ENCODE peak calls at places on chromosome 21, in ten cellular contexts. Y, D, F, K, O, J, C, R, L and M are unnamed samples. For H3K9me3, the result is how much of the 10 kb centered on the place peaks cover.

GRCh38 chr21:14737922-14738321 is 191.8 kb upstream of the SAMSN1 start:
- DNase-seq in R (peak), L (no peak), K (peak), J (peak), C (peak), O (peak), Y (peak), F (peak), D (peak), M (no peak)

GRCh38 chr21:41901099-41901498 is 22.0 kb upstream of the PRDM15 start:
- DNase-seq in F (no peak), O (no peak), L (no peak), R (no peak), J (no peak), C (no peak), D (no peak), K (no peak), Y (no peak), M (no peak)

GRCh38 chr21:34795152-34796141 is 126.7 kb downstream of the CLIC6 start:
- DNase-seq in K (no peak), C (no peak), Y (peak), L (no peak), D (peak), O (peak), F (peak), J (peak), R (no peak), M (no peak)

GRCh38 chr21:34626131-34626530 is 11.2 kb upstream of the RCAN1 start:
- DNase-seq in J (no peak), D (no peak), L (no peak), C (no peak), F (no peak), K (no peak), R (no peak), O (no peak), Y (no peak), M (no peak)

GRCh38 chr21:33898546-33898945 is 17.1 kb downstream of the ATP5PO start:
- DNase-seq in K (no peak), D (no peak), L (no peak), O (no peak), R (no peak), F (no peak), C (no peak), J (no peak), Y (peak), M (no peak)

GRCh38 chr21:26007911-26008579 is 162.5 kb downstream of the APP start:
- DNase-seq in C (no peak), K (no peak), Y (peak), O (peak), L (no peak), R (no peak), F (no peak), D (no peak), J (no peak), M (no peak)

GRCh38 chr21:25624511-25624910 is 14.5 kb upstream of the JAM2 start:
- DNase-seq in D (no peak), F (no peak), C (no peak), J (no peak), K (no peak), Y (no peak), O (no peak), R (no peak), L (no peak), M (no peak)

GRCh38 chr21:41730399-41730798 is 36.5 kb downstream of the RIPK4 start:
- DNase-seq in Y (no peak), F (no peak), C (no peak), R (no peak), O (no peak), K (no peak), J (no peak), L (no peak), D (no peak), M (no peak)

GRCh38 chr21:23887709-23888303 is 1719.5 kb downstream of the MRPL39 start:
- DNase-seq in L (no peak), C (no peak), O (no peak), R (no peak), F (no peak), K (no peak), D (no peak), Y (no peak), J (no peak), M (no peak)

GRCh38 chr21:16455978-16456377 is 726.2 kb downstream of the USP25 start:
- DNase-seq in O (no peak), D (no peak), L (no peak), J (no peak), K (no peak), C (no peak), F (no peak), R (no peak), Y (no peak), M (no peak)

GRCh38 chr21:46078984-46079356 is 18.9 kb upstream of the COL6A2 start:
- DNase-seq in F (no peak), C (no peak), K (no peak), J (no peak), R (no peak), O (no peak), D (no peak), L (no peak), Y (peak), M (no peak)

GRCh38 chr21:33229099-33229775 is 501 bp upstream of the IFNAR2 start:
- DNase-seq in L (no peak), C (no peak), J (no peak), Y (no peak), D (no peak), R (no peak), O (no peak), F (no peak), K (no peak), M (no peak)

GRCh38 chr21:25528511-25528910 is 78.8 kb downstream of the MRPL39 start:
- DNase-seq in Y (no peak), R (no peak), D (no peak), K (no peak), J (no peak), F (no peak), O (no peak), C (no peak), L (no peak), M (no peak)

GRCh38 chr21:42672699-42673458 is 19.5 kb downstream of the PDE9A start:
- DNase-seq in Y (peak), D (no peak), J (no peak), K (peak), R (no peak), O (peak), F (no peak), L (no peak), C (no peak), M (no peak)

GRCh38 chr21:14675774-14676530 is 129.8 kb upstream of the SAMSN1 start:
- DNase-seq in R (no peak), Y (no peak), K (no peak), O (no peak), D (no peak), J (no peak), F (no peak), C (no peak), L (no peak), M (no peak)

GRCh38 chr21:46431448-46431847 is 27.2 kb upstream of the DIP2A start:
- DNase-seq in K (no peak), L (no peak), J (no peak), R (no peak), Y (no peak), D (no peak), O (no peak), C (no peak), F (no peak), M (no peak)

GRCh38 chr21:42040411-42041180 is 30.4 kb upstream of the ZBTB21 start:
- DNase-seq in L (no peak), O (peak), K (no peak), C (no peak), D (peak), F (peak), J (peak), R (no peak), Y (peak), M (peak)

GRCh38 chr21:26148071-26148470 is 22.5 kb downstream of the APP start:
- DNase-seq in F (no peak), Y (no peak), J (no peak), K (peak), D (no peak), L (peak), C (peak), R (no peak), O (peak), M (no peak)

GRCh38 chr21:18030248-18030647 is 211.1 kb upstream of the C21orf91 start:
- DNase-seq in R (no peak), L (no peak), C (no peak), F (no peak), D (peak), Y (no peak), O (no peak), J (no peak), K (no peak), M (no peak)

GRCh38 chr21:41640756-41641509 is 125.9 kb downstream of the RIPK4 start:
- DNase-seq in Y (peak), D (peak), C (no peak), O (peak), L (no peak), K (no peak), J (no peak), R (no peak), F (no peak), M (no peak)

GRCh38 chr21:34603002-34603709 is 11.8 kb downstream of the RCAN1 start:
- DNase-seq in D (peak), K (peak), C (peak), L (peak), J (no peak), O (peak), Y (peak), F (peak), R (peak), M (no peak)

GRCh38 chr21:43274022-43274945 is 105.5 kb downstream of the CRYAA start:
- DNase-seq in O (no peak), D (no peak), F (no peak), K (no peak), C (no peak), Y (no peak), R (no peak), L (no peak), J (no peak), M (no peak)

GRCh38 chr21:37374026-37374425 is 7.5 kb downstream of the DYRK1A start:
- DNase-seq in F (no peak), D (no peak), J (no peak), O (peak), R (no peak), C (no peak), Y (peak), K (no peak), L (no peak), M (no peak)

GRCh38 chr21:25170681-25171080 is 436.6 kb downstream of the MRPL39 start:
- DNase-seq in J (no peak), L (no peak), D (no peak), R (no peak), Y (no peak), K (no peak), F (no peak), C (no peak), O (no peak), M (no peak)

GRCh38 chr21:16597768-16598167 is 868.0 kb downstream of the USP25 start:
- DNase-seq in L (no peak), J (no peak), D (no peak), R (no peak), O (no peak), F (no peak), C (no peak), K (no peak), Y (no peak), M (no peak)

GRCh38 chr21:15291621-15292266 is 226.9 kb upstream of the NRIP1 start:
- DNase-seq in J (no peak), K (no peak), C (no peak), F (peak), D (peak), Y (no peak), R (no peak), L (no peak), O (no peak), M (no peak)

GRCh38 chr21:17903029-17903806 is 84.1 kb upstream of the C21orf91 start:
- DNase-seq in J (no peak), C (no peak), Y (peak), K (no peak), F (no peak), D (no peak), R (no peak), O (peak), L (no peak), M (no peak)

GRCh38 chr21:32476661-32477423 is 64.3 kb downstream of the EVA1C start:
- DNase-seq in Y (no peak), J (no peak), K (no peak), L (peak), R (no peak), C (no peak), O (no peak), D (no peak), F (no peak), M (no peak)

GRCh38 chr21:29481641-29482040 is 182.9 kb downstream of the BACH1 start:
- DNase-seq in J (no peak), Y (peak), R (no peak), F (no peak), D (no peak), L (no peak), C (no peak), O (peak), K (no peak), M (no peak)

GRCh38 chr21:26506951-26507350 is 66.1 kb downstream of the CYYR1 start:
- DNase-seq in D (peak), J (no peak), F (no peak), C (no peak), O (peak), R (no peak), K (no peak), L (no peak), Y (peak), M (no peak)

GRCh38 chr21:20802631-20803260 is 195.5 kb upstream of the NCAM2 start:
- DNase-seq in K (no peak), L (no peak), J (no peak), D (no peak), C (no peak), Y (no peak), F (no peak), R (no peak), O (no peak), M (no peak)

GRCh38 chr21:36249576-36250422 is 70.2 kb upstream of the MORC3 start:
- DNase-seq in C (no peak), O (no peak), K (no peak), L (no peak), R (no peak), D (no peak), F (no peak), J (no peak), Y (no peak), M (no peak)
- H3K9ac ChIP-seq in C (no peak), O (no peak), K (no peak), L (no peak), R (no peak), D (no peak), F (no peak), J (no peak), Y (no peak), M (no peak)

DNA sequence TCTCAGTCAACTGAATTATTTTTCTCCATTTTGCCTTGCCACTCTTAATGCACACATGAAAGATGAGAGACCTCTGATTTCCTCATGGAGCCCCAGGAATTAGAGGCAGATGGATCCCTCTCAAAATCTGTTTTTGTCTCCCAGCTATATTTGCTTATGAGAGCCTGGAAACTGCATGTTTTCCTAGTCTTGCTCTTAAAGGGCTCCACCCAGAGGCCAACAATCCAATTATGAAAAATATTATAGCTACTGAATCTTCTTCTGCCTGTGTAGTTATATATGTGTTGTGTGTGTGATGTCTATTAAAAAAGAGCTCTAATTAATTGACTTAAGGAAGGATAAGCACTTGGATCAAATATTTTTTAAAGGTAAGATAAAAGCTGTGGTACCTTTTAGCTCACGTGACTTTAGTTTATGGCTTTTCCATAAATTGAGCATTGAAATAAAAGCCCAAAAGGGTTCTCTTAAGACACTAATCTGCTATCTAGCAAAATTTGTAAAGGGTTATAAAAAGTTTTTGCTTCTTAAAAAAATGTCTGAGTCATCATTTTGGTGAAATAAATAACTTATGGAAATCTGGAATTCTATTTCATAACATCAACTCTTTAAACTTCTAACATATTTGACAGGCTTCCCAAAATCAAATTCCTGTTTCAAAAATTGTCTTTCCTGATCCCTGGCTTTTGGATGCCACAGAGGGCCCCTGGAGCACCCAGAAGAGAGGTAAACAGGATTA is 31.2 kb upstream of the TSPEAR start:
- DNase-seq in Y (peak), J (no peak), K (no peak), C (no peak), F (peak), R (no peak), L (no peak), O (no peak), D (peak), M (no peak)
- H3K9me3 ChIP-seq in Y (under half), J (under half), K (under half), C (half or more), F (under half), R (under half), L (under half), O (under half), D (under half), M (under half)

DNA sequence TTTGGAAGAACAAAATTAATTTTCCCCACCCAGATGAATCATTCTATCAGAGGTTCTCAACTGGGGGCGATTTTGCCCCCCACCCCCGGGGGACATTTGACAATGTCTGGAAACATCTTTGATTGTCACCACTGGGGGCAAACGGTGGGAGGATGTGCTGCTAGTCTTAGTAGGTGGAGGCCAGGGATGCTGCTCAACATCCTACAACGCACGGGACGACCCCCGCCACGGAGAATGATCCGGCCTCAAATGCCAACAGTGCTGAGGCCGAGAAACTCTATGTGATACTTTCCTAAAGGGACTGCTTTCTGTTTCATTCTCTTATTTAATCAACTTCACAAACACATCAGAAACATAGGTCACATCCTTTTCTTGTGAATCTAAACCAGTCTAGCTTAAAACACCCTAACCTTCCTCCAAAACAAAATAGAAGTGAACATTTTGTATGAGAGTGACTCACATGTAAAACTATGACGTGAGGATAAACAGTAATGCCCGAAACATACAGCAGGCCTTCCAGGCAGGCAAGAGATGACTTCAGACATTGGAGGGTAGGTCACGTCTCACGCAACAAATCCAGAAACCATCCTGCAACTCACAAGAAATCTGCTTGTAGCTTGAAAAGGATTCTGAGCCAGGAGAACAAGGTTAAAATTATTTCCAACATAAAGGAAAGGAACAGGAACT is 37.2 kb upstream of the ETS2 start:
- DNase-seq in O (peak), F (no peak), L (no peak), D (peak), C (no peak), J (no peak), R (peak), K (no peak), Y (peak), M (no peak)
- H3K9ac ChIP-seq in O (no peak), F (no peak), L (no peak), D (no peak), C (no peak), J (no peak), R (no peak), K (no peak), Y (peak), M (no peak)

GRCh38 chr21:44415073-44416025 is 40.0 kb upstream of the LRRC3 start:
- DNase-seq in J (no peak), Y (no peak), O (no peak), C (peak), F (no peak), K (peak), L (peak), D (no peak), R (no peak), M (no peak)

GRCh38 chr21:44418108-44418875 is 37.0 kb upstream of the LRRC3 start:
- DNase-seq in L (no peak), K (no peak), R (no peak), O (no peak), C (no peak), J (no peak), Y (no peak), F (no peak), D (no peak), M (no peak)

GRCh38 chr21:44414291-44415072 is 40.8 kb upstream of the LRRC3 start:
- DNase-seq in D (no peak), F (no peak), K (no peak), C (no peak), Y (no peak), J (no peak), R (no peak), O (no peak), L (peak), M (no peak)

GRCh38 chr21:44416193-44416592 is 39.1 kb upstream of the LRRC3 start:
- DNase-seq in J (no peak), Y (no peak), K (no peak), F (no peak), L (no peak), R (no peak), O (no peak), C (no peak), D (no peak), M (no peak)

GRCh38 chr21:44413566-44414290 is 41.6 kb upstream of the LRRC3 start:
- DNase-seq in J (no peak), D (no peak), O (no peak), R (no peak), K (no peak), Y (no peak), L (peak), F (no peak), C (no peak), M (no peak)
- H3K9me3 ChIP-seq in J (under half), D (under half), O (under half), R (under half), K (under half), Y (under half), L (under half), F (under half), C (under half), M (under half)